ENCODE peak calls at places on chromosomes 3 and 15, in nine cellular contexts. D, V, N, H, K, B, X, E and R are unnamed samples.

GRCh38 chr3:10419637-10420232 is 85.7 kb downstream of the ATP2B2 start:
- DNase-seq in K (no peak), N (no peak), D (no peak), B (peak), V (no peak), E (no peak), H (no peak), X (no peak), R (peak)

GRCh38 chr3:81743096-81744025 is 18.1 kb downstream of the GBE1 start:
- DNase-seq in D (peak), N (no peak), E (peak), X (no peak), B (peak), K (peak), H (no peak), V (peak), R (no peak)

GRCh38 chr3:136882575-136882974 is 20.6 kb downstream of the NCK1 start:
- DNase-seq in X (no peak), D (no peak), H (no peak), E (no peak), N (no peak), K (peak), V (no peak), B (no peak), R (no peak)

GRCh38 chr3:124764746-124765145 is 34.5 kb downstream of the UMPS start:
- DNase-seq in H (no peak), E (no peak), D (no peak), B (no peak), K (no peak), V (no peak), N (no peak), X (no peak), R (no peak)

GRCh38 chr3:57031622-57032541 is 28.6 kb upstream of the SPATA12 start:
- DNase-seq in H (no peak), V (no peak), X (no peak), N (no peak), D (no peak), K (peak), B (no peak), E (no peak), R (no peak)

GRCh38 chr3:4985330-4986174 is 6.3 kb downstream of the BHLHE40 start:
- DNase-seq in X (peak), H (no peak), E (peak), D (peak), N (no peak), V (no peak), K (peak), B (peak), R (no peak)

GRCh38 chr15:69328739-69329138 is 30.0 kb downstream of the PAQR5 start:
- DNase-seq in D (peak), X (no peak), B (no peak), H (no peak), N (no peak), E (no peak), V (no peak), K (no peak), R (no peak)

GRCh38 chr3:25246921-25247320 is 181.1 kb upstream of the RARB start:
- DNase-seq in D (no peak), K (no peak), H (no peak), V (no peak), E (no peak), N (no peak), X (no peak), B (no peak), R (no peak)

GRCh38 chr3:161531930-161532329 is 35.3 kb downstream of the OTOL1 start:
- DNase-seq in X (no peak), V (no peak), K (no peak), N (no peak), H (no peak), E (no peak), B (no peak), D (no peak), R (no peak)

GRCh38 chr3:63920001-63920400 is 7.8 kb upstream of the SCAANT1 start:
- DNase-seq in V (no peak), B (no peak), E (no peak), K (no peak), H (no peak), X (no peak), N (no peak), D (no peak), R (no peak)

GRCh38 chr3:170572665-170573253 is 13.1 kb downstream of the SLC7A14 start:
- DNase-seq in B (peak), N (no peak), V (no peak), X (no peak), E (no peak), K (peak), D (no peak), H (no peak), R (peak)

GRCh38 chr3:198071602-198072285 is 111.7 kb downstream of the LMLN start:
- DNase-seq in K (peak), X (no peak), E (peak), V (no peak), D (no peak), H (no peak), N (no peak), B (peak), R (peak)

GRCh38 chr3:195015021-195015420 is 255.9 kb downstream of the XXYLT1 start:
- DNase-seq in B (no peak), D (no peak), V (no peak), X (no peak), N (no peak), K (no peak), H (no peak), E (no peak), R (no peak)

GRCh38 chr3:103440539-103441113 is 1005.8 kb downstream of the ZPLD1 start:
- DNase-seq in D (no peak), B (peak), E (no peak), X (no peak), K (peak), V (no peak), N (no peak), H (no peak), R (no peak)

GRCh38 chr3:31027914-31028313 is 133.5 kb upstream of the GADL1 start:
- DNase-seq in B (no peak), K (no peak), D (no peak), N (no peak), V (no peak), H (no peak), E (no peak), X (no peak), R (no peak)

GRCh38 chr3:124360626-124361025 is 368.7 kb upstream of the ROPN1 start:
- DNase-seq in K (no peak), X (no peak), E (no peak), H (no peak), V (no peak), D (no peak), N (no peak), B (no peak), R (no peak)

GRCh38 chr15:36617529-36618196 is 38.2 kb downstream of the CDIN1 start:
- DNase-seq in H (peak), V (no peak), E (no peak), K (no peak), X (no peak), D (no peak), N (no peak), B (no peak), R (no peak)

GRCh38 chr3:38567498-38567897 is 71.4 kb downstream of the EXOG start:
- DNase-seq in X (peak), V (no peak), N (no peak), E (no peak), D (no peak), B (no peak), H (no peak), K (no peak), R (no peak)

GRCh38 chr3:117661636-117662095 is 952.1 kb downstream of the TUSC7 start:
- DNase-seq in V (no peak), E (no peak), H (no peak), N (no peak), D (no peak), K (no peak), X (no peak), B (peak), R (no peak)

GRCh38 chr3:71415708-71416108 is 167.8 kb downstream of the FOXP1 start:
- DNase-seq in V (no peak), K (no peak), E (no peak), N (no peak), H (no peak), B (peak), X (no peak), D (no peak), R (no peak)

GRCh38 chr3:50120364-50121095 is 31.8 kb downstream of the RBM5 start:
- DNase-seq in V (no peak), B (no peak), H (no peak), X (no peak), D (no peak), N (no peak), K (no peak), E (no peak), R (no peak)

GRCh38 chr3:122627301-122627700 is 49.9 kb downstream of the PARP15 start:
- DNase-seq in D (no peak), H (no peak), V (no peak), E (no peak), K (no peak), X (no peak), N (no peak), B (no peak), R (no peak)

GRCh38 chr3:189687475-189687874 is 56.3 kb downstream of the TP63 start:
- DNase-seq in H (no peak), E (no peak), X (no peak), N (no peak), B (no peak), V (no peak), D (no peak), K (no peak), R (no peak)

GRCh38 chr3:27354161-27354560 is 15.0 kb downstream of the NEK10 start:
- DNase-seq in X (no peak), H (no peak), D (no peak), N (no peak), B (no peak), V (no peak), K (no peak), E (no peak), R (no peak)

GRCh38 chr3:178558637-178559036 is 22.4 kb downstream of the KCNMB2 start:
- DNase-seq in H (no peak), K (no peak), X (no peak), B (no peak), E (no peak), D (no peak), N (no peak), V (no peak), R (no peak)

GRCh38 chr3:105906834-105907233 is 38.0 kb upstream of the CBLB start:
- DNase-seq in H (no peak), B (peak), E (no peak), V (peak), D (peak), N (no peak), X (peak), K (no peak), R (no peak)

GRCh38 chr3:153704115-153704514 is 417.1 kb upstream of the ARHGEF26 start:
- DNase-seq in D (no peak), X (no peak), H (no peak), K (no peak), E (no peak), B (no peak), N (no peak), V (no peak), R (no peak)

GRCh38 chr3:187000711-187001151 is 70.4 kb downstream of the ST6GAL1 start:
- DNase-seq in N (no peak), D (no peak), B (no peak), K (peak), H (peak), X (no peak), V (no peak), E (no peak), R (no peak)

GRCh38 chr3:187002915-187003314 is 72.6 kb downstream of the ST6GAL1 start:
- DNase-seq in H (no peak), N (no peak), V (no peak), D (no peak), X (no peak), B (no peak), E (no peak), K (no peak), R (no peak)

GRCh38 chr3:186997061-186998054 is 67.0 kb downstream of the ST6GAL1 start:
- DNase-seq in B (no peak), N (no peak), V (no peak), D (no peak), X (no peak), H (no peak), K (no peak), E (no peak), R (no peak)

GRCh38 chr3:186996356-186996755 is 66.0 kb downstream of the ST6GAL1 start:
- DNase-seq in B (no peak), K (no peak), V (no peak), D (no peak), E (no peak), X (no peak), H (no peak), N (no peak), R (no peak)

GRCh38 chr3:186998937-186999368 is 68.6 kb downstream of the ST6GAL1 start:
- DNase-seq in X (no peak), D (no peak), K (no peak), H (no peak), N (no peak), E (no peak), B (no peak), V (no peak), R (no peak)
- TF ChIP-seq POLR2A in X (no peak), D (no peak), K (no peak), H (no peak), N (no peak), E (no peak), B (no peak), V (no peak), R (no peak)

DNA sequence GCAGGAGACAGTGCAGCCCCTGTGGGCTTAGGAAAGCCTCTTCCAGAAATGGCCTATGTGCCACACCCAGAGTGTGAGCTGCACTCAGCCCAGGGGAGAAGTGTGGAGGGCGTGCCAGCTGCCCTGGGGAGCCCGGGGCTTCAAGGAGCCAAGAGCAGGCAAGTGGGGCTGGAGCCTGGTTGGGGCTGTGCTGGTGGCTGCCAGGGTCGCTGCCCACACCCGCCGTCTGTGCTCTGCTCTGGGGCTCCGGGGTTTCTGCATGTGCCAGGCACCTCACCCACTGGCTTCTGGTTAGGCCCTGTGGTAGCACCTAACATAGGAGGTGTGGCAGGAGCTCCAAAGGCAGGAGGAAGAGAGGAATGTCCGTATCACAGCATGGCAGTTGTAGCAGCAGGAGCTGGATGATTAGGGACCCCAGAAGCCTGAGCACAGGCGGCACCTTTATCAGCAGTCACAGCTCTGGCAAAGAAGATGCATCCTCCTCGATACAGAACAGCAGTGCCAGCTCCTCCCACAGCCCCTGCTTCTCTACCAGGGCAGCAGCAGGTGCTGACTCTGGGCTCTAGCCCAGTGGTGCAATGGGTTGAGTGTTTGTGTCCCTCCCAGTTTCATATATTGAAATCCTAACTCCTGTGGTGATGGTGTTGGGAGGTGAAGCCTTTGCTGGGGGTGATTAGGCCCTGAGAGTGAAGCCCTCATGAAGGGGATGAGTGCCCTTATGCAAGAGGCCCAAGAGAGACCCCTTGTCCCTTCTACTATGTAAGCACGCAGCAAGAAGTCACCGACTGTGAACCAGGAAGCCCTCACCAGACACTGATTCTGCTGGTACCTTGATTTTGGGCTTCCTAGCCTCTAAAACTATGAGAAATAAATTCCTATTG is 70.0 kb upstream of the KLF13 start:
- DNase-seq in H (no peak), V (no peak), N (no peak), D (no peak), X (no peak), B (no peak), K (no peak), E (no peak), R (no peak)
- TF ChIP-seq POLR2A in H (no peak), V (no peak), N (no peak), D (no peak), X (no peak), B (no peak), K (no peak), E (no peak), R (no peak)

DNA sequence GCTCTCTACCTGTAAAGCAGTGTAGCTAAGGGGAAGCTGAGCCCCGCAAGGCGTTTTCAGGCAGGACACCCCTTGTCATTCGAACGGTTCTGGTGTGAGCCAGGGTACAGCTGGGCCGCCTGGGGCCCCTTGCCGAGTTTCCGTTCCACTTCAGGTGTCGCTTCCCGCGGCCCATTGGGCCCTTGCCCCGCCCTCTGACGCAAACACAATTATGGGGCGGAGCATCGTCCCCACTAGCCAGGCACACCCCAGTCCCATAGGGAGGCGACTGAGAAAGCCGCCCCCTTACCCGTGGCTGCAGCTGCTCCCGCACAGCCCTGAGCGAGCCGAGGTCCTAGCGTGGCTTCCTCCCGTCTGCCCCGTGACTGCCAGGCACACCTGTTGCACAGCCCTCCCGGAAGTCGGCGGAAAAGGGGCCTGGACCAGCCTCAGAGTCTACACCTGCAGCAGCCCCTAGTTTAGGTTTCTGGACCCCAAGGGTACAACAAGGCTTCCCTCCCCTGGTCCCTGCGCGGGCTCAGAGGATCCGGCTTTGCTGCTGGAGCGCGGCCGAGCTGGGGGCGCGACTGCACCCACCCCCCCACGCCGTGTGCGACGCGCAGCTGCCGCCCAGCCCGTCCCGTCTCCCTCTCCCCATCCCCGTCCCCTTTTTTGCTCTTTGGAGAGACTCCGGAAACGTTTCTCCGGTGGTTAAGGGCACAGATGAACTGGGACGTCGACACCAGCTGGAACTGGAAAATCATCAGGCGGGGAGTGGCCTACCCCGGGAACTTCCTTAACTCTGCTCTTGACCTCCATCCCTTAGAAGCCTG is at the start of gene PLSCR2:
- DNase-seq in B (no peak), N (peak), X (peak), V (peak), K (no peak), D (peak), H (peak), E (peak), R (no peak)
- TF ChIP-seq POLR2A in B (no peak), N (peak), X (no peak), V (no peak), K (no peak), D (peak), H (no peak), E (peak), R (no peak)

GRCh38 chr3:157129782-157130137 is 30.2 kb downstream of the CCNL1 start:
- DNase-seq in X (no peak), N (no peak), B (no peak), D (no peak), K (peak), H (no peak), E (no peak), V (peak), R (no peak)
- TF ChIP-seq POLR2A in X (no peak), N (no peak), B (no peak), D (no peak), K (no peak), H (no peak), E (no peak), V (no peak), R (no peak)

DNA sequence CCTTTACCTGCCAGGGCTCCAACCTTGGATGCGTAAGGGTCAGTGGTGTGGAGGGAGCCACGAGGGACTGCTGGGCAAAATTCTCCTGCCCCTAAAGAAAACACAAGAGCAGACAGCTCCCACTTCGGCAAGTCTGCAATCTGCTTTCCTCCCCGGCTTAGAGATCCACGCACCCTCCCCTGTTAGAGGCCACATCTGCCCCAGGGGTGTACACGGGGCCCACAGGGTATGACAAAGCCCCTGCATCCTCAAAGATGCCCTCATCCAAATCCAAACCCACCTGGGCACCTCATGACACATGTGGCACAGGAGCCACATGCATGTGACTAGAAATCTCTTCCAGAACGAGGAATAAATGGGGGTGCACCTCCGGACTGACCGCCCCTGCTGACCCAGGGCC is 25.5 kb downstream of the ZXDC start:
- DNase-seq in V (no peak), K (no peak), X (no peak), H (no peak), B (no peak), N (no peak), E (no peak), D (no peak), R (no peak)
- TF ChIP-seq POLR2A in V (no peak), K (no peak), X (no peak), H (no peak), B (no peak), N (no peak), E (no peak), D (no peak), R (no peak)

GRCh38 chr15:34984884-34985630 is 3.0 kb downstream of the ZNF770 start:
- DNase-seq in B (peak), V (no peak), H (no peak), K (no peak), D (no peak), E (no peak), X (no peak), N (no peak), R (no peak)

GRCh38 chr15:34987623-34987981 is 485 bp downstream of the ZNF770 start:
- DNase-seq in E (no peak), B (no peak), K (no peak), D (no peak), N (no peak), V (no peak), X (peak), H (no peak), R (no peak)

GRCh38 chr15:34986326-34987181 is 1.5 kb downstream of the ZNF770 start:
- DNase-seq in X (no peak), K (no peak), N (no peak), E (no peak), B (no peak), D (no peak), H (no peak), V (no peak), R (no peak)

GRCh38 chr15:34987182-34987488 is 952 bp downstream of the ZNF770 start:
- DNase-seq in X (no peak), H (no peak), B (no peak), E (no peak), N (no peak), V (no peak), K (peak), D (no peak), R (no peak)

DNA sequence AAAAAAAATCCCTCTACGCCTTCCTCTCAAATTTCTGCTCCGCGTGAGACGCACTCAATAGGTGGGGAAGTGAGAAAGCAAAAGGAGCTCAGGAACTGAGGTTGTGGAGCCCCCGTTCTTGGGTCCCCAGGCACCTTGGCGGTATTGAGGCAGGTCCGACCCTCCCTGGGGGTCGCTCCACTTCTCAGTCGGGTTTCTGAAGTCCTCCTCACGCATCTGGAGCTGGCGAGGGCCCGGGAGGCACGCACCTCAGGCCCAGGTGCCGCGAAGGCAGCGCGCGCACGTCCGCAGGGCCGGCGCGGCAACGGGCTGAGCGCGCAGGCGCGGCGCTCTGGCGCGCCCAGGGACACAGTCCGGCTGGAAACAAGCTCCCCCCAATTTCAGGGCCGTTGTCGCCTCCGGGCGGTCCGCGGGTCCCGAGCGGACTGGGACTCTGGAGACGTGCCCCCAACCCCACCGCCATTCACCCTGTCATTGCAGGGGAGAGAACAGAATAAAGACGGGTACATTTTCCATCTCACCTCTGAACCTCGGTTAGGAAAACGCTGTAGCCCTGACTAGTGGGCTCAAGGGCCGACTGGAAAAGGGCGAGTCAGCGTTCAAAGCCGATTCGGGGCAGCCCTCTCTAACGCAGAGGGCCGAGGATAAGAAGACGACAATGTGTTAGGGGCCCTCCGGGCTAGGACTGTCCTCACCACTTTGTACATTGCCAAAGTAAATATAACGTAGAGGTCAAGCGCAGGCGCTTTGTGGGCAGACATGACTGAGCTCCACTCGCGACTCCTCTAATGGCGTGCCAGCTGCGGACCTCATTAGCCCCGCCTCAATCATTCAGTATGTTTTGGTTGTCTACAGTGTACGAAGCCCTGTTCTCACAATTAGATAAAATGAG is at the start of gene ZNF770:
- DNase-seq in E (peak), H (peak), B (peak), D (peak), X (peak), N (peak), K (peak), V (peak), R (peak)
- TF ChIP-seq POLR2A in E (peak), H (peak), B (peak), D (peak), X (no peak), N (peak), K (peak), V (peak), R (peak)